ENCODE peak calls at places on chromosomes 13 and 19, in ten cellular contexts. I, M, W, Y, N, X, U, O, K and R are unnamed samples.
A peak's percentile ranks its signal among the peaks of the same experiment; 100 is the strongest.

GRCh38 chr19:5220361-5220760 is 120.3 kb downstream of the PTPRS start:
- DNase-seq in I (no peak), M (no peak), W (no peak), Y (no peak), N (no peak), X (no peak), U (no peak), O (no peak), K (no peak), R (no peak)

GRCh38 chr13:23322353-23323336 is 110.9 kb downstream of the SACS start:
- DNase-seq in I (no peak), M (no peak), W (no peak), Y (no peak), N (no peak), X (no peak), U (no peak), O (no peak), K (no peak), R (no peak)

GRCh38 chr13:38685974-38686571 is 804 bp upstream of the FREM2 start:
- DNase-seq in I (no peak), M (peak; percentile 13), W (peak; percentile 83), Y (no peak), N (peak; percentile 34), X (no peak), U (no peak), O (peak; percentile 63), K (peak; percentile 16), R (no peak)

GRCh38 chr19:3656073-3656746 is 29.6 kb upstream of the CACTIN start:
- DNase-seq in I (peak; percentile 64), M (no peak), W (no peak), Y (no peak), N (no peak), X (no peak), U (no peak), O (no peak), K (no peak), R (peak; percentile 88)

GRCh38 chr19:35004517-35005255 is 4.6 kb downstream of the GRAMD1A start:
- DNase-seq in I (no peak), M (no peak), W (no peak), Y (no peak), N (no peak), X (no peak), U (no peak), O (no peak), K (no peak), R (no peak)

GRCh38 chr13:73433893-73434292 is 375.1 kb downstream of the KLF5 start:
- DNase-seq in I (no peak), M (no peak), W (no peak), Y (no peak), N (no peak), X (no peak), U (no peak), O (no peak), K (no peak), R (no peak)

GRCh38 chr19:2627319-2627829 is 75.1 kb downstream of the GNG7 start:
- DNase-seq in I (peak; percentile 84), M (peak; percentile 96), W (no peak), Y (no peak), N (no peak), X (peak; percentile 92), U (peak; percentile 96), O (no peak), K (no peak), R (no peak)

GRCh38 chr13:107716241-107716640 is 499.1 kb downstream of the LIG4 start:
- DNase-seq in I (no peak), M (no peak), W (no peak), Y (no peak), N (no peak), X (no peak), U (no peak), O (no peak), K (no peak), R (no peak)

GRCh38 chr13:25148005-25148798 is 23.9 kb downstream of the AMER2 start:
- DNase-seq in I (no peak), M (no peak), W (no peak), Y (no peak), N (no peak), X (no peak), U (no peak), O (no peak), K (no peak), R (no peak)

GRCh38 chr13:102648046-102648445 is 46.8 kb downstream of the METTL21C start:
- DNase-seq in I (no peak), M (no peak), W (no peak), Y (no peak), N (no peak), X (no peak), U (no peak), O (no peak), K (no peak), R (no peak)

GRCh38 chr19:3233831-3234230 is 9.4 kb downstream of the CELF5 start:
- DNase-seq in I (no peak), M (no peak), W (peak; percentile 36), Y (no peak), N (no peak), X (no peak), U (no peak), O (no peak), K (no peak), R (no peak)

GRCh38 chr13:41246969-41247750 is 16.2 kb downstream of the MTRF1 start:
- DNase-seq in I (no peak), M (no peak), W (no peak), Y (no peak), N (no peak), X (no peak), U (no peak), O (no peak), K (no peak), R (no peak)

GRCh38 chr13:94656766-94657165 is 55.1 kb downstream of the GPR180 start:
- DNase-seq in I (peak; percentile 78), M (peak; percentile 78), W (no peak), Y (no peak), N (no peak), X (peak; percentile 93), U (no peak), O (no peak), K (no peak), R (no peak)
- TF ChIP-seq CTCF in I (no peak), M (peak; percentile 11), W (no peak), Y (no peak), N (no peak), X (peak; percentile 20), U (no peak), O (no peak), K (no peak), R (no peak)

GRCh38 chr13:66992683-66993082 is 237.5 kb downstream of the PCDH9 start:
- DNase-seq in I (no peak), M (no peak), W (no peak), Y (no peak), N (no peak), X (no peak), U (no peak), O (no peak), K (no peak), R (no peak)

GRCh38 chr13:66994097-66994496 is 236.0 kb downstream of the PCDH9 start:
- DNase-seq in I (no peak), M (peak; percentile 79), W (peak; percentile 92), Y (no peak), N (peak; percentile 85), X (no peak), U (peak; percentile 70), O (peak; percentile 39), K (peak; percentile 4), R (peak; percentile 82)

GRCh38 chr13:66996503-66996902 is 233.6 kb downstream of the PCDH9 start:
- DNase-seq in I (no peak), M (peak; percentile 3), W (no peak), Y (no peak), N (no peak), X (no peak), U (no peak), O (no peak), K (no peak), R (no peak)

GRCh38 chr13:66995366-66995663 is 234.8 kb downstream of the PCDH9 start:
- DNase-seq in I (no peak), M (no peak), W (no peak), Y (no peak), N (no peak), X (no peak), U (no peak), O (no peak), K (no peak), R (no peak)

GRCh38 chr13:66994498-66995365 is 235.4 kb downstream of the PCDH9 start:
- DNase-seq in I (no peak), M (no peak), W (no peak), Y (no peak), N (no peak), X (no peak), U (no peak), O (no peak), K (no peak), R (no peak)
- TF ChIP-seq CTCF in I (no peak), M (no peak), W (no peak), Y (no peak), N (no peak), X (no peak), U (no peak), O (no peak), K (no peak), R (peak; percentile 4)

DNA sequence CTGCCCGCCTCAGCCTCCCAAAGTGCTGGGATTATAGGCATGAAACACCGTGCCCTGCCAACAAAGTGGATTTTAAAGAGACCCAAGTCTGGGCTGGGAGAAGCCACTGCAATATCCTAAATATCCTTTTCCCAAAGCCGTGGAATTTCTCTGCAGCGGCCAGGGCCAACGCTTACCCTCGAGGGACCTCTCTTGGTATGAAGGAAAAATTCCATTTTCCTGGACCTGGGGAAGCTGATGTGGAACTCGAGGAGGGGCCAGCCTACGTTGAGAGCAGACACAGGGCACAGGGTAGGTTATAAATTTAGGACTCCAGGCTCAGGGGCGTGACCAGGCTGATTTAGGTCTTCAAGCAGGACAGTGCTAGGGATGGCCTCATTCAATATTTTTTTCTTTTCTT is 17.7 kb upstream of the UPF1 start:
- DNase-seq in I (no peak), M (peak; percentile 54), W (no peak), Y (no peak), N (no peak), X (no peak), U (peak; percentile 86), O (no peak), K (no peak), R (no peak)
- TF ChIP-seq CTCF in I (no peak), M (peak; percentile 11), W (no peak), Y (no peak), N (no peak), X (peak; percentile 50), U (no peak), O (no peak), K (no peak), R (no peak)

DNA sequence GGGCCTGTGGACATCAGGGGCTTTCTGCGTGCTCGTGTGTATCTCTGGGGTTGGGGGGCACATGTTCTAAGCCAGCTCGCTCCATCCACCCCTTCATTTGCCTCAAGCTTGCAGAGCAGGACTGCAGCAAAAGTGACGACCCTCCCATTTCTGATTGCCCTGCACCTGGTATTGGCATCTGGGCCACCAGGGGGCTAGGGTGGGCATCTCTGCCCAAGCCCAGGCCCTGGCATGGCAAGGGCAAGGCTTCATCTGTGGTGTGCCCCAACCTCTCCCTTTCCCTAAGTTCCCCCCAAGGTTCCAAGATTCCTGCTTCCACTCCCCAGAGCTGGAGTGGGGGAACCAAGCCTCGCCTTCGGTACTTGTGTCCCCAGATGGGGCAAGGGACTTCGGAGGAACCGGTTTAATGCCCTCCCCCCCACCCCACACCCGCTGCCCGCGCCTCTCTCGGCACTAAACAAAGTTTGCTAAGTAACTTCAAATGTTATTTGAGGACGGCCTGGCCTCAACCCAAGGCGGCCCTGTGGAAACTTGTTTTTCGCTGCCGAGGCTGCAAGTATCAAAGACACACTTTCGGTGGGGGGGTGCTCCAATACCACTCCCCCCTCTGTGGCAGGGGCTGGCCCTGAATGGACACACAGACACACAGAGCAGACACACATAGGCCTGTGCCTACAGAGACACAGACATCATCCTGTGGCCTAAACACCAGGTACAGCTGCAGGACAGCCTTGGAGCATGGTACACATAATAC is 12.2 kb downstream of the NFIX start:
- DNase-seq in I (no peak), M (no peak), W (no peak), Y (no peak), N (no peak), X (no peak), U (peak; percentile 93), O (no peak), K (peak; percentile 42), R (no peak)
- TF ChIP-seq CTCF in I (no peak), M (no peak), W (no peak), Y (no peak), N (no peak), X (no peak), U (no peak), O (no peak), K (peak; percentile 20), R (no peak)